ENCODE peak calls at places on chromosomes 4 and X, in eight cellular contexts. X is T-cell; H is AML-193; R is naive thymus-derived CD8-positive, alpha-beta T cell; G is endothelial cell; N is natural killer cell treated with Interleukin-12 subunit alpha and Interleukin-12 subunit beta and Interleukin-15 and Interleukin-18, amount 100 ng/mL, for 72 hours; K is activated naive CD4-positive, alpha-beta T cell; T is cardiac fibroblast. Y is an unnamed sample.

GRCh38 chr4:140372607-140373327 is 679 bp upstream of the SCOC start:
- DNase-seq in X (peak), N (no peak), R (peak), H (peak), G (no peak), T (peak), K (peak), Y (no peak)

GRCh38 chrX:130125090-130125489 is 14.8 kb upstream of the ELF4 start:
- DNase-seq in G (no peak), K (no peak), N (no peak), R (no peak), X (no peak), T (no peak), H (no peak), Y (no peak)

GRCh38 chrX:155263854-155264628 is at the start of gene RAB39B:
- DNase-seq in G (peak), N (peak), H (peak), X (peak), K (peak), R (peak), T (peak), Y (peak)

GRCh38 chrX:386768-387575 is at the start of gene PPP2R3B:
- DNase-seq in R (peak), N (peak), T (peak), H (no peak), K (no peak), X (peak), G (peak), Y (peak)

GRCh38 chr4:73944061-73944875 is 37.6 kb downstream of the PF4 start:
- DNase-seq in K (no peak), R (no peak), G (peak), X (no peak), H (no peak), N (no peak), T (peak), Y (no peak)

GRCh38 chr4:178970433-178971140 is 1528.3 kb upstream of the AGA start:
- DNase-seq in X (no peak), G (no peak), N (no peak), R (no peak), H (no peak), K (no peak), T (no peak), Y (no peak)

GRCh38 chrX:100643943-100644587 is at the start of gene SRPX2:
- DNase-seq in T (peak), R (no peak), K (no peak), G (no peak), X (no peak), N (no peak), H (no peak), Y (no peak)

GRCh38 chr4:105474110-105474518 is 252 bp upstream of the PPA2 start:
- DNase-seq in X (no peak), R (no peak), G (peak), N (no peak), K (no peak), H (no peak), T (peak), Y (peak)

GRCh38 chrX:101485212-101486064 is at the start of gene ARMCX4:
- DNase-seq in K (peak), X (peak), N (no peak), H (no peak), G (peak), R (peak), T (peak), Y (no peak)